ENCODE peak calls at places on chromosomes 12 and 14, in ten cellular contexts. X is GM13976, F is hippocampal formation, J is LHCN-M2, P is GM23248, Y is GDM1, R is activated T-cell treated with anti-CD3 and anti-CD28 coated beads for 1 hour, K is COLO829, C is ureter, Z is HTR-8/SVneo. O is an unnamed sample.

GRCh38 chr14:50045039-50045711 is 71.2 kb downstream of the VCPKMT start:
- DNase-seq in X (peak; percentile 64), F (peak; percentile 19), J (peak; percentile 60), P (peak; percentile 90), Y (peak; percentile 84), R (peak; percentile 50), K (no peak), C (peak; percentile 92), Z (peak; percentile 36), O (peak; percentile 64)

GRCh38 chr14:64421166-64421565 is 33.0 kb downstream of the MTHFD1 start:
- DNase-seq in X (no peak), F (no peak), J (peak; percentile 81), P (peak; percentile 76), Y (no peak), R (no peak), K (peak; percentile 79), C (no peak), Z (peak; percentile 100), O (peak; percentile 80)

GRCh38 chr12:53265783-53266182 is 2.3 kb upstream of the ESPL1 start:
- DNase-seq in X (no peak), F (no peak), J (no peak), P (peak; percentile 23), Y (no peak), R (no peak), K (no peak), C (no peak), Z (no peak), O (no peak)

GRCh38 chr12:6158263-6158662 is 33.8 kb upstream of the VWF start:
- DNase-seq in X (no peak), F (no peak), J (no peak), P (no peak), Y (no peak), R (no peak), K (no peak), C (no peak), Z (no peak), O (no peak)

GRCh38 chr12:96047621-96048211 is 12.3 kb upstream of the LTA4H start:
- DNase-seq in X (no peak), F (no peak), J (peak; percentile 76), P (peak; percentile 83), Y (peak; percentile 20), R (no peak), K (no peak), C (peak; percentile 50), Z (no peak), O (peak; percentile 41)

GRCh38 chr12:127750076-127750840 is 516.7 kb upstream of the TMEM132C start:
- DNase-seq in X (no peak), F (no peak), J (peak; percentile 14), P (peak; percentile 43), Y (no peak), R (no peak), K (no peak), C (no peak), Z (no peak), O (no peak)

GRCh38 chr12:129423041-129423580 is 480.7 kb downstream of the TMEM132D start:
- DNase-seq in X (no peak), F (no peak), J (no peak), P (no peak), Y (no peak), R (no peak), K (no peak), C (no peak), Z (no peak), O (no peak)

GRCh38 chr14:21868442-21869046 is 194.9 kb upstream of the OR4E1 start:
- DNase-seq in X (peak; percentile 52), F (peak; percentile 15), J (peak; percentile 27), P (peak; percentile 54), Y (peak; percentile 76), R (peak; percentile 66), K (peak; percentile 48), C (peak; percentile 53), Z (peak; percentile 5), O (peak; percentile 40)

GRCh38 chr12:20946732-20947131 is 136.2 kb downstream of the SLCO1B3 start:
- DNase-seq in X (peak; percentile 3), F (no peak), J (no peak), P (peak; percentile 40), Y (no peak), R (no peak), K (peak; percentile 8), C (no peak), Z (no peak), O (no peak)

GRCh38 chr14:37232907-37233481 is 35.3 kb downstream of the MIPOL1 start:
- DNase-seq in X (peak; percentile 16), F (no peak), J (peak; percentile 69), P (peak; percentile 83), Y (no peak), R (no peak), K (peak; percentile 45), C (no peak), Z (peak; percentile 44), O (peak; percentile 63)

GRCh38 chr12:29782285-29782820 is 1.4 kb downstream of the TMTC1 start:
- DNase-seq in X (no peak), F (no peak), J (peak; percentile 90), P (peak; percentile 89), Y (no peak), R (no peak), K (no peak), C (no peak), Z (no peak), O (peak; percentile 84)

GRCh38 chr14:76212242-76212641 is 60.5 kb downstream of the GPATCH2L start:
- DNase-seq in X (no peak), F (no peak), J (peak; percentile 5), P (no peak), Y (no peak), R (no peak), K (no peak), C (no peak), Z (no peak), O (no peak)

GRCh38 chr12:55738113-55739024 is 4.6 kb upstream of the GDF11 start:
- DNase-seq in X (peak; percentile 78), F (peak; percentile 73), J (peak; percentile 88), P (peak; percentile 78), Y (peak; percentile 83), R (peak; percentile 57), K (no peak), C (peak; percentile 86), Z (peak; percentile 78), O (peak; percentile 90)

GRCh38 chr12:93376436-93377251 is 1.1 kb upstream of the NUDT4 start:
- DNase-seq in X (no peak), F (peak; percentile 38), J (peak; percentile 26), P (peak; percentile 71), Y (no peak), R (no peak), K (peak; percentile 49), C (peak; percentile 57), Z (no peak), O (peak; percentile 38)

GRCh38 chr12:118271770-118272417 is 100.8 kb downstream of the TAOK3 start:
- DNase-seq in X (no peak), F (no peak), J (no peak), P (no peak), Y (no peak), R (no peak), K (no peak), C (no peak), Z (no peak), O (no peak)

GRCh38 chr12:13465641-13466040 is 269.1 kb downstream of the EMP1 start:
- DNase-seq in X (no peak), F (no peak), J (peak; percentile 1), P (peak; percentile 71), Y (no peak), R (no peak), K (no peak), C (no peak), Z (no peak), O (no peak)

GRCh38 chr12:114443607-114444421 is 37.9 kb upstream of the TBX5 start:
- DNase-seq in X (no peak), F (no peak), J (no peak), P (no peak), Y (no peak), R (no peak), K (no peak), C (no peak), Z (no peak), O (no peak)

GRCh38 chr12:116202433-116202832 is 75.1 kb downstream of the MED13L start:
- DNase-seq in X (no peak), F (no peak), J (no peak), P (peak; percentile 44), Y (no peak), R (no peak), K (no peak), C (no peak), Z (no peak), O (no peak)

GRCh38 chr12:7935773-7936581 is at the start of gene SLC2A3:
- DNase-seq in X (peak; percentile 83), F (peak; percentile 36), J (peak; percentile 93), P (peak; percentile 94), Y (peak; percentile 75), R (peak; percentile 64), K (peak; percentile 92), C (peak; percentile 82), Z (peak; percentile 99), O (peak; percentile 90)

GRCh38 chr12:56321027-56321426 is 5.2 kb upstream of the CNPY2 start:
- DNase-seq in X (no peak), F (no peak), J (no peak), P (peak; percentile 45), Y (no peak), R (no peak), K (no peak), C (no peak), Z (no peak), O (no peak)

GRCh38 chr14:34874386-34875030 is 652 bp downstream of the BAZ1A start:
- DNase-seq in X (peak; percentile 68), F (peak; percentile 55), J (peak; percentile 43), P (peak; percentile 79), Y (peak; percentile 34), R (no peak), K (no peak), C (peak; percentile 55), Z (peak; percentile 15), O (peak; percentile 49)

GRCh38 chr14:101365329-101366158 is 195.8 kb upstream of the DIO3 start:
- DNase-seq in X (peak; percentile 33), F (no peak), J (no peak), P (no peak), Y (no peak), R (no peak), K (no peak), C (no peak), Z (no peak), O (no peak)

GRCh38 chr14:45051180-45051579 is 32.7 kb upstream of the PRPF39 start:
- DNase-seq in X (no peak), F (no peak), J (no peak), P (peak; percentile 3), Y (no peak), R (no peak), K (no peak), C (no peak), Z (no peak), O (no peak)

GRCh38 chr12:106300761-106301160 is 1.8 kb upstream of the TCP11L2 start:
- DNase-seq in X (no peak), F (no peak), J (no peak), P (peak; percentile 20), Y (no peak), R (no peak), K (no peak), C (no peak), Z (no peak), O (peak; percentile 73)

GRCh38 chr12:94141892-94142291 is 6.5 kb upstream of the PLXNC1 start:
- DNase-seq in X (no peak), F (no peak), J (no peak), P (no peak), Y (no peak), R (no peak), K (no peak), C (no peak), Z (no peak), O (no peak)

GRCh38 chr14:64704743-64705405 is 650 bp downstream of the PLEKHG3 start:
- DNase-seq in X (no peak), F (no peak), J (peak; percentile 8), P (peak; percentile 55), Y (no peak), R (no peak), K (no peak), C (no peak), Z (no peak), O (no peak)

GRCh38 chr12:42145552-42146215 is 1.0 kb upstream of the GXYLT1 start:
- DNase-seq in X (no peak), F (no peak), J (no peak), P (no peak), Y (no peak), R (no peak), K (no peak), C (no peak), Z (no peak), O (no peak)

GRCh38 chr12:105562727-105563072 is 232.2 kb downstream of the C12orf75 start:
- DNase-seq in X (no peak), F (no peak), J (peak; percentile 75), P (no peak), Y (no peak), R (no peak), K (no peak), C (no peak), Z (peak; percentile 45), O (no peak)